ENCODE peak calls at places on chromosomes 6 and 20, in eight cellular contexts. W, P, I, F, Z, M, C and G are unnamed samples.

GRCh38 chr6:5175635-5176034 is 85.1 kb downstream of the LYRM4 start:
- DNase-seq in F (no peak), W (no peak), M (no peak), I (no peak), C (no peak), P (no peak), Z (no peak), G (no peak)

GRCh38 chr6:128676456-128676855 is 156.1 kb upstream of the PTPRK start:
- DNase-seq in C (no peak), W (no peak), Z (no peak), P (no peak), M (no peak), F (no peak), I (no peak), G (no peak)

GRCh38 chr6:143698759-143699750 is 21.3 kb downstream of the PHACTR2 start:
- DNase-seq in M (no peak), F (no peak), W (no peak), I (no peak), P (no peak), C (no peak), Z (no peak), G (peak; percentile 29)

GRCh38 chr6:161411265-161411944 is 137.5 kb upstream of the AGPAT4 start:
- DNase-seq in P (no peak), Z (no peak), W (no peak), F (no peak), C (no peak), M (no peak), I (no peak), G (no peak)

GRCh38 chr20:59125909-59126308 is 37.7 kb upstream of the ZNF831 start:
- DNase-seq in F (no peak), C (no peak), I (no peak), P (no peak), Z (no peak), W (no peak), M (no peak), G (no peak)

GRCh38 chr6:93176070-93176469 is 243.3 kb downstream of the EPHA7 start:
- DNase-seq in P (no peak), I (no peak), Z (no peak), W (no peak), F (no peak), C (no peak), M (no peak), G (no peak)

GRCh38 chr20:61802721-61803311 is 262.9 kb downstream of the TAF4 start:
- DNase-seq in Z (peak; percentile 76), W (no peak), M (no peak), I (no peak), F (no peak), C (no peak), P (no peak), G (no peak)

GRCh38 chr6:137927777-137928218 is 60.7 kb downstream of the TNFAIP3 start:
- DNase-seq in M (no peak), I (peak; percentile 52), W (peak; percentile 30), C (no peak), P (peak; percentile 18), Z (no peak), F (peak; percentile 59), G (no peak)

GRCh38 chr6:3696525-3696924 is 55.0 kb downstream of the PXDC1 start:
- DNase-seq in M (no peak), F (no peak), Z (no peak), P (no peak), I (no peak), W (no peak), C (no peak), G (no peak)

GRCh38 chr20:57108218-57108617 is 158.2 kb downstream of the BMP7 start:
- DNase-seq in Z (no peak), M (no peak), I (no peak), F (no peak), W (no peak), C (no peak), P (no peak), G (no peak)

GRCh38 chr6:113762611-113763010 is 94.5 kb upstream of the MARCKS start:
- DNase-seq in W (no peak), C (no peak), P (no peak), F (no peak), Z (no peak), I (no peak), M (no peak), G (no peak)

GRCh38 chr20:62661647-62662046 is 19.3 kb downstream of the SLCO4A1 start:
- DNase-seq in C (no peak), M (no peak), I (no peak), P (no peak), F (no peak), Z (no peak), W (no peak), G (no peak)

GRCh38 chr20:47701612-47702011 is 83.7 kb downstream of the SULF2 start:
- DNase-seq in Z (no peak), M (no peak), W (no peak), C (no peak), P (no peak), F (no peak), I (no peak), G (no peak)

GRCh38 chr6:57021086-57021720 is 25.3 kb upstream of the KIAA1586 start:
- DNase-seq in M (no peak), P (no peak), C (no peak), W (no peak), Z (no peak), I (peak; percentile 54), F (no peak), G (peak; percentile 46)

GRCh38 chr6:47484616-47485015 is 7.0 kb downstream of the CD2AP start:
- DNase-seq in M (no peak), C (no peak), P (no peak), Z (no peak), F (no peak), W (no peak), I (no peak), G (no peak)

GRCh38 chr20:45010399-45010828 is 44.1 kb downstream of the STK4 start:
- DNase-seq in Z (no peak), M (no peak), I (peak; percentile 10), W (no peak), C (no peak), F (no peak), P (no peak), G (no peak)

GRCh38 chr6:32614366-32615081 is 22.7 kb upstream of the HLA-DQA1 start:
- DNase-seq in Z (no peak), M (no peak), C (no peak), W (no peak), I (no peak), F (no peak), P (no peak), G (no peak)

GRCh38 chr6:157991067-157991432 is 9.4 kb downstream of the SYNJ2 start:
- DNase-seq in F (no peak), M (no peak), W (no peak), C (no peak), Z (no peak), P (no peak), I (no peak), G (no peak)

GRCh38 chr6:22056398-22056797 is 240.4 kb downstream of the PRL start:
- DNase-seq in Z (no peak), M (no peak), I (no peak), F (no peak), P (no peak), C (no peak), W (no peak), G (no peak)